ENCODE peak calls at places on chromosomes 1 and 21, in six cellular contexts. P, L, I, K, F and M are unnamed samples.
A peak's percentile ranks its signal among the peaks of the same experiment; 100 is the strongest.

GRCh38 chr1:29719253-29719652 is 482.9 kb downstream of the PTPRU start:
- DNase-seq in P (no peak), L (no peak), I (no peak), K (no peak), F (peak; percentile 13), M (no peak)

GRCh38 chr1:32681999-32682398 is 20.6 kb downstream of the SYNC start:
- DNase-seq in P (no peak), L (no peak), I (no peak), K (no peak), F (no peak), M (no peak)

GRCh38 chr1:211537253-211537652 is 41.7 kb downstream of the SLC30A1 start:
- DNase-seq in P (no peak), L (no peak), I (no peak), K (no peak), F (peak; percentile 34), M (no peak)

GRCh38 chr1:61210435-61211012 is 128.2 kb downstream of the NFIA start:
- DNase-seq in P (no peak), L (no peak), I (no peak), K (no peak), F (peak; percentile 24), M (no peak)

GRCh38 chr1:2098839-2099785 is 48.9 kb downstream of the PRKCZ start:
- DNase-seq in P (no peak), L (no peak), I (no peak), K (no peak), F (no peak), M (no peak)

GRCh38 chr1:145918992-145919939 is 749 bp upstream of the PEX11B start:
- DNase-seq in P (no peak), L (no peak), I (no peak), K (peak; percentile 53), F (peak; percentile 49), M (peak; percentile 86)

GRCh38 chr1:162283657-162284056 is 93.0 kb downstream of the SPATA46 start:
- DNase-seq in P (no peak), L (no peak), I (no peak), K (no peak), F (no peak), M (no peak)

GRCh38 chr1:22611530-22611947 is 24.9 kb upstream of the C1QA start:
- DNase-seq in P (no peak), L (no peak), I (no peak), K (no peak), F (peak; percentile 71), M (peak; percentile 43)

GRCh38 chr1:152777510-152778137 is 2.7 kb downstream of the LCE1F start:
- DNase-seq in P (no peak), L (no peak), I (no peak), K (no peak), F (no peak), M (no peak)

GRCh38 chr1:22176258-22176657 is 33.4 kb upstream of the WNT4 start:
- DNase-seq in P (peak; percentile 31), L (peak; percentile 9), I (no peak), K (no peak), F (no peak), M (no peak)

GRCh38 chr1:247936415-247936814 is 11.7 kb downstream of the OR2AJ1 start:
- DNase-seq in P (no peak), L (no peak), I (no peak), K (no peak), F (no peak), M (no peak)

GRCh38 chr1:246503341-246503740 is 3.7 kb downstream of the SMYD3 start:
- DNase-seq in P (no peak), L (no peak), I (no peak), K (no peak), F (peak; percentile 7), M (no peak)

GRCh38 chr1:119816407-119816806 is 5.1 kb upstream of the REG4 start:
- DNase-seq in P (no peak), L (no peak), I (no peak), K (no peak), F (peak; percentile 31), M (no peak)

GRCh38 chr21:15063821-15064575 is 802 bp downstream of the NRIP1 start:
- DNase-seq in P (no peak), L (peak; percentile 5), I (no peak), K (peak; percentile 7), F (peak; percentile 36), M (peak; percentile 76)

GRCh38 chr1:167233373-167233772 is 12.7 kb downstream of the POU2F1 start:
- DNase-seq in P (no peak), L (no peak), I (no peak), K (no peak), F (no peak), M (no peak)

GRCh38 chr1:25818569-25818968 is 1.2 kb upstream of the MTFR1L start:
- DNase-seq in P (no peak), L (no peak), I (no peak), K (no peak), F (no peak), M (no peak)

GRCh38 chr1:161511756-161512060 is 6.5 kb downstream of the FCGR2A start:
- DNase-seq in P (no peak), L (no peak), I (no peak), K (no peak), F (no peak), M (no peak)

GRCh38 chr1:110787328-110788071 is 85.4 kb upstream of the CD53 start:
- DNase-seq in P (peak; percentile 49), L (no peak), I (no peak), K (no peak), F (no peak), M (no peak)

GRCh38 chr1:34786521-34787325 is 5.7 kb downstream of the GJB3 start:
- DNase-seq in P (no peak), L (peak; percentile 35), I (peak; percentile 61), K (peak; percentile 52), F (peak; percentile 87), M (peak; percentile 44)

GRCh38 chr1:53197301-53198205 is 929 bp downstream of the CPT2 start:
- DNase-seq in P (no peak), L (no peak), I (no peak), K (no peak), F (peak; percentile 26), M (no peak)

GRCh38 chr1:50426108-50426700 is 3.0 kb upstream of the DMRTA2 start:
- DNase-seq in P (no peak), L (no peak), I (no peak), K (no peak), F (no peak), M (no peak)

GRCh38 chr1:183404456-183404855 is 13.7 kb downstream of the NMNAT2 start:
- DNase-seq in P (no peak), L (no peak), I (no peak), K (no peak), F (no peak), M (no peak)